ENCODE peak calls at places on chromosomes 12 and 14, in eight cellular contexts. V is AG20443; T is RKO; W is stimulated activated CD4-positive, alpha-beta T cell treated with anti-CD3 and anti-CD28 coated beads, Interleukin-2, amount 100 ng/mL, for 48 hours; N is T47D; M is neural crest cell; U is A549; L is endothelial cell of umbilical vein. E is an unnamed sample.

GRCh38 chr12:16012086-16012485 is 101.0 kb downstream of the DERA start:
- DNase-seq in V (peak), T (no peak), W (no peak), N (no peak), M (no peak), U (no peak), L (peak), E (no peak)

GRCh38 chr12:54601841-54602240 is 13.4 kb upstream of the PPP1R1A start:
- DNase-seq in V (no peak), T (peak), W (no peak), N (no peak), M (no peak), U (no peak), L (no peak), E (no peak)

GRCh38 chr12:118103231-118103600 is 595 bp downstream of the VSIG10 start:
- DNase-seq in V (peak), T (peak), W (no peak), N (no peak), M (no peak), U (peak), L (peak), E (peak)

GRCh38 chr14:79708991-79709390 is 502.3 kb downstream of the DIO2 start:
- DNase-seq in V (no peak), T (no peak), W (no peak), N (no peak), M (no peak), U (no peak), L (no peak), E (no peak)

GRCh38 chr14:94853920-94854319 is 84.0 kb upstream of the GSC start:
- DNase-seq in V (no peak), T (no peak), W (no peak), N (no peak), M (no peak), U (no peak), L (no peak), E (no peak)

GRCh38 chr14:104785708-104786080 is 9.9 kb downstream of the AKT1 start:
- DNase-seq in V (no peak), T (no peak), W (no peak), N (no peak), M (no peak), U (no peak), L (no peak), E (no peak)

GRCh38 chr14:83467811-83468210 is 1934.2 kb upstream of the SEL1L start:
- DNase-seq in V (no peak), T (no peak), W (no peak), N (no peak), M (no peak), U (no peak), L (no peak), E (no peak)

GRCh38 chr14:103846569-103847438 is 571 bp downstream of the PPP1R13B start:
- DNase-seq in V (peak), T (peak), W (no peak), N (peak), M (no peak), U (no peak), L (peak), E (peak)

GRCh38 chr12:48000878-48001321 is 3.4 kb downstream of the COL2A1 start:
- DNase-seq in V (peak), T (peak), W (no peak), N (peak), M (no peak), U (peak), L (peak), E (peak)

GRCh38 chr14:33959692-33960151 is 8.8 kb upstream of the EGLN3 start:
- DNase-seq in V (no peak), T (no peak), W (no peak), N (no peak), M (no peak), U (no peak), L (no peak), E (no peak)

GRCh38 chr12:48419409-48419935 is 52.9 kb upstream of the ANP32D start:
- DNase-seq in V (no peak), T (no peak), W (no peak), N (no peak), M (no peak), U (no peak), L (no peak), E (no peak)

E was measured in RWPE1.